ENCODE peak calls at places on chromosomes 3 and 15, in five cellular contexts. F is fibroblast of lung, U is OCI-LY7, X is AG10803, Y is fibroblast of the aortic adventitia. R is an unnamed sample.

GRCh38 chr15:92082217-92082843 is 228.8 kb downstream of the SLCO3A1 start:
- DNase-seq in F (peak; percentile 80), U (peak; percentile 59), X (peak; percentile 66), Y (peak; percentile 85), R (peak; percentile 47)

GRCh38 chr3:21621396-21621695 is 129.7 kb downstream of the ZNF385D start:
- DNase-seq in F (peak; percentile 81), U (no peak), X (peak; percentile 83), Y (peak; percentile 56), R (peak; percentile 21)

GRCh38 chr15:39243396-39243795 is 337.5 kb upstream of the THBS1 start:
- DNase-seq in F (no peak), U (no peak), X (peak; percentile 90), Y (no peak), R (no peak)

GRCh38 chr15:41927516-41927915 is 33.7 kb upstream of the SPTBN5 start:
- DNase-seq in F (no peak), U (peak; percentile 42), X (no peak), Y (no peak), R (no peak)

GRCh38 chr3:30650348-30650995 is 44.1 kb downstream of the TGFBR2 start:
- DNase-seq in F (no peak), U (no peak), X (no peak), Y (no peak), R (no peak)

GRCh38 chr15:35606345-35606744 is 60.4 kb upstream of the DPH6 start:
- DNase-seq in F (no peak), U (no peak), X (no peak), Y (no peak), R (no peak)

GRCh38 chr3:188434594-188434993 is 280.6 kb downstream of the LPP start:
- DNase-seq in F (no peak), U (no peak), X (peak; percentile 37), Y (peak; percentile 23), R (no peak)

GRCh38 chr3:192929755-192930491 is 12.3 kb upstream of the MB21D2 start:
- DNase-seq in F (no peak), U (no peak), X (peak; percentile 61), Y (peak; percentile 10), R (no peak)

GRCh38 chr3:69791919-69792399 is 52.7 kb downstream of the MITF start:
- DNase-seq in F (peak; percentile 79), U (no peak), X (peak; percentile 37), Y (peak; percentile 69), R (no peak)

GRCh38 chr3:136728434-136728833 is 23.7 kb downstream of the STAG1 start:
- DNase-seq in F (peak; percentile 8), U (no peak), X (peak; percentile 14), Y (peak; percentile 16), R (no peak)

GRCh38 chr3:54836876-54837275 is 91.0 kb downstream of the LRTM1 start:
- DNase-seq in F (no peak), U (no peak), X (no peak), Y (no peak), R (no peak)

GRCh38 chr3:42658091-42658770 is 4.7 kb downstream of the ZBTB47 start:
- DNase-seq in F (no peak), U (no peak), X (no peak), Y (no peak), R (no peak)

GRCh38 chr3:129040579-129041300 is 19.8 kb upstream of the GP9 start:
- DNase-seq in F (no peak), U (no peak), X (no peak), Y (no peak), R (no peak)

GRCh38 chr3:117322866-117323265 is 613.3 kb downstream of the TUSC7 start:
- DNase-seq in F (peak; percentile 23), U (no peak), X (peak; percentile 3), Y (peak; percentile 11), R (no peak)

GRCh38 chr3:14680716-14681115 is 5.8 kb downstream of the C3orf20 start:
- DNase-seq in F (peak; percentile 8), U (no peak), X (no peak), Y (peak; percentile 73), R (no peak)

GRCh38 chr15:67512933-67513714 is 7.8 kb upstream of the C15orf61 start:
- DNase-seq in F (no peak), U (no peak), X (no peak), Y (no peak), R (no peak)

GRCh38 chr3:151964768-151965167 is 91.3 kb downstream of the SUCNR1 start:
- DNase-seq in F (no peak), U (no peak), X (no peak), Y (no peak), R (no peak)

GRCh38 chr3:113981803-113982202 is 34.0 kb downstream of the ZDHHC23 start:
- DNase-seq in F (no peak), U (peak; percentile 28), X (no peak), Y (no peak), R (no peak)

GRCh38 chr3:11238057-11238456 is 34.1 kb upstream of the ATG7 start:
- DNase-seq in F (peak; percentile 90), U (no peak), X (peak; percentile 94), Y (peak; percentile 94), R (peak; percentile 73)

GRCh38 chr3:53730565-53730964 is 115.7 kb downstream of the CHDH start:
- DNase-seq in F (no peak), U (no peak), X (peak; percentile 15), Y (peak; percentile 43), R (no peak)

GRCh38 chr15:42933886-42934667 is 13.5 kb upstream of the TTBK2 start:
- DNase-seq in F (no peak), U (no peak), X (no peak), Y (no peak), R (no peak)

GRCh38 chr15:55907797-55908196 is 85.6 kb downstream of the NEDD4 start:
- DNase-seq in F (peak; percentile 85), U (no peak), X (peak; percentile 98), Y (peak; percentile 97), R (peak; percentile 92)

GRCh38 chr3:127671523-127672428 is 976 bp upstream of the ABTB1 start:
- DNase-seq in F (no peak), U (peak; percentile 33), X (no peak), Y (no peak), R (no peak)

GRCh38 chr3:132404276-132404675 is 13.0 kb upstream of the DNAJC13 start:
- DNase-seq in F (peak; percentile 6), U (no peak), X (no peak), Y (no peak), R (no peak)

GRCh38 chr15:26295331-26295730 is 432.2 kb upstream of the ATP10A start:
- DNase-seq in F (no peak), U (no peak), X (no peak), Y (no peak), R (no peak)

GRCh38 chr3:177694951-177695350 is 497.7 kb upstream of the TBL1XR1 start:
- DNase-seq in F (no peak), U (no peak), X (peak; percentile 12), Y (no peak), R (no peak)

GRCh38 chr3:160755776-160756304 is at the start of gene PPM1L:
- DNase-seq in F (peak; percentile 31), U (peak; percentile 86), X (peak; percentile 29), Y (peak; percentile 21), R (no peak)

GRCh38 chr3:141294848-141295247 is 63.2 kb downstream of the PXYLP1 start:
- DNase-seq in F (peak; percentile 72), U (no peak), X (peak; percentile 57), Y (peak; percentile 61), R (no peak)

GRCh38 chr15:62711691-62712454 is 330.7 kb upstream of the TPM1 start:
- DNase-seq in F (no peak), U (no peak), X (no peak), Y (peak; percentile 21), R (no peak)

GRCh38 chr3:181326637-181327223 is 337.2 kb upstream of the DNAJC19 start:
- DNase-seq in F (peak; percentile 27), U (peak; percentile 57), X (peak; percentile 9), Y (peak; percentile 54), R (no peak)

GRCh38 chr3:12544652-12545472 is 437 bp downstream of the MKRN2OS start:
- DNase-seq in F (no peak), U (no peak), X (no peak), Y (no peak), R (no peak)

GRCh38 chr15:39583586-39584265 is 2.8 kb downstream of the THBS1 start:
- DNase-seq in F (peak; percentile 61), U (no peak), X (peak; percentile 92), Y (peak; percentile 65), R (no peak)

GRCh38 chr3:6062226-6063187 is 798.4 kb upstream of the GRM7 start:
- DNase-seq in F (no peak), U (no peak), X (no peak), Y (no peak), R (no peak)

GRCh38 chr3:189292667-189293478 is 121.1 kb downstream of the TPRG1 start:
- DNase-seq in F (no peak), U (no peak), X (peak; percentile 8), Y (no peak), R (no peak)

GRCh38 chr15:100048736-100049135 is 293.0 kb downstream of the ADAMTS17 start:
- DNase-seq in F (no peak), U (no peak), X (no peak), Y (no peak), R (no peak)

GRCh38 chr3:99645277-99646106 is 7.1 kb downstream of the COL8A1 start:
- DNase-seq in F (peak; percentile 85), U (peak; percentile 0), X (peak; percentile 86), Y (peak; percentile 86), R (no peak)
- TF ChIP-seq CTCF in F (peak; percentile 67), U (peak; percentile 83), X (peak; percentile 69), Y (peak; percentile 61), R (peak; percentile 74)

GRCh38 chr15:52569244-52569585 is 385 bp upstream of the ARPP19 start:
- DNase-seq in F (no peak), U (no peak), X (no peak), Y (no peak), R (no peak)

GRCh38 chr15:52568569-52569243 is at the start of gene ARPP19:
- DNase-seq in F (peak; percentile 89), U (peak; percentile 90), X (peak; percentile 89), Y (peak; percentile 85), R (peak; percentile 49)

GRCh38 chr15:52567886-52568568 is 803 bp downstream of the ARPP19 start:
- DNase-seq in F (no peak), U (peak; percentile 47), X (peak; percentile 5), Y (peak; percentile 51), R (no peak)

GRCh38 chr15:52563499-52564060 is 5.2 kb downstream of the ARPP19 start:
- DNase-seq in F (no peak), U (no peak), X (no peak), Y (no peak), R (no peak)

DNA sequence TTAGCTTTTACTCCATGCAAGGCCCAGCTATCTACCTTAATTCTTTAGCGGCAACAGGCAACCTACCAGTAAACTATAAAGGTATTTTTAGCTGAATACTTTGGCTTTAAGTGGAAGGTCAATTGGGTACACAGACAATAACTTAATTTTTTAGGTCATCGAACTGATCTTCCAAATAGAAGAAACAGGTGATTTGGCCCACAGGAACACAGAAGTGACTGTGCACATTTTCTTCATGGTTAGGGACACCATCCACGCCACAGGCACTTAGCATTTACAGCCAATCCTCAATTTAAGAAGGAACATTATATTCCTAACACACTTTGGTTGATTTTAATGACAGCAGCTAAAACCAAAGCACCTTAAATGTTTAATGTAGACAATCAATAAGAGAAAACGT is 1.9 kb downstream of the ARPP19 start:
- DNase-seq in F (no peak), U (peak; percentile 18), X (no peak), Y (no peak), R (no peak)
- H3K4me3 ChIP-seq in F (peak overlapping the region; percentile 70), U (peak overlapping the region; percentile 85), X (peak overlapping the region; percentile 68), Y (peak overlapping the region; percentile 88), R (peak overlapping the region; percentile 28)

GRCh38 chr3:150503402-150504099 is 42.7 kb downstream of the SERP1 start:
- DNase-seq in F (no peak), U (no peak), X (no peak), Y (no peak), R (no peak)
- TF ChIP-seq CTCF in F (no peak), U (no peak), X (no peak), Y (no peak), R (no peak)

GRCh38 chr3:58095471-58096145 is 87.4 kb downstream of the FLNB start:
- DNase-seq in F (no peak), U (no peak), X (no peak), Y (no peak), R (no peak)
- H3K4me3 ChIP-seq in F (no peak overlapping the region), U (no peak overlapping the region), X (no peak overlapping the region), Y (no peak overlapping the region), R (no peak overlapping the region)